ENCODE peak calls at places on chromosomes 3 and 15, in nine cellular contexts. One of them, this sample, is unnamed.
A peak's percentile ranks its signal among the peaks of the same experiment; 100 is the strongest.

GRCh38 chr15:62771234-62771633 is 271.3 kb upstream of the TPM1 start:
- DNase-seq in renal cortical epithelial cell: no peak
- DNase-seq in activated T-cell treated with anti-CD3 and anti-CD28 coated beads, Interleukin-2, amount 50 U/mL, for 1 hour: no peak
- DNase-seq in stimulated activated CD4-positive, alpha-beta T cell treated with anti-CD3 and anti-CD28 coated beads, Interleukin-4, amount 100 ng/mL, for 24 hours: no peak
- DNase-seq in progenitor cell of endocrine pancreas: no peak
- DNase-seq in ACHN: no peak
- DNase-seq in astrocyte: no peak
- DNase-seq in activated CD8-positive, alpha-beta T cell treated with anti-CD3 and anti-CD28 coated beads for 36 hours: no peak
- DNase-seq in NCI-H1048: no peak
- DNase-seq in this sample: no peak

GRCh38 chr15:23806980-23807379 is 119.9 kb upstream of the NDN start:
- DNase-seq in renal cortical epithelial cell: no peak
- DNase-seq in activated T-cell treated with anti-CD3 and anti-CD28 coated beads, Interleukin-2, amount 50 U/mL, for 1 hour: no peak
- DNase-seq in stimulated activated CD4-positive, alpha-beta T cell treated with anti-CD3 and anti-CD28 coated beads, Interleukin-4, amount 100 ng/mL, for 24 hours: no peak
- DNase-seq in progenitor cell of endocrine pancreas: no peak
- DNase-seq in ACHN: no peak
- DNase-seq in astrocyte: no peak
- DNase-seq in activated CD8-positive, alpha-beta T cell treated with anti-CD3 and anti-CD28 coated beads for 36 hours: no peak
- DNase-seq in NCI-H1048: no peak
- DNase-seq in this sample: no peak

GRCh38 chr3:46112984-46113383 is 85.7 kb upstream of the XCR1 start:
- DNase-seq in renal cortical epithelial cell: no peak
- DNase-seq in activated T-cell treated with anti-CD3 and anti-CD28 coated beads, Interleukin-2, amount 50 U/mL, for 1 hour: no peak
- DNase-seq in stimulated activated CD4-positive, alpha-beta T cell treated with anti-CD3 and anti-CD28 coated beads, Interleukin-4, amount 100 ng/mL, for 24 hours: no peak
- DNase-seq in progenitor cell of endocrine pancreas: no peak
- DNase-seq in ACHN: no peak
- DNase-seq in astrocyte: no peak
- DNase-seq in activated CD8-positive, alpha-beta T cell treated with anti-CD3 and anti-CD28 coated beads for 36 hours: no peak
- DNase-seq in NCI-H1048: no peak
- DNase-seq in this sample: no peak

GRCh38 chr3:194086251-194087075 is 49.5 kb upstream of the HES1 start:
- DNase-seq in renal cortical epithelial cell: peak; percentile 60
- DNase-seq in activated T-cell treated with anti-CD3 and anti-CD28 coated beads, Interleukin-2, amount 50 U/mL, for 1 hour: no peak
- DNase-seq in stimulated activated CD4-positive, alpha-beta T cell treated with anti-CD3 and anti-CD28 coated beads, Interleukin-4, amount 100 ng/mL, for 24 hours: no peak
- DNase-seq in progenitor cell of endocrine pancreas: no peak
- DNase-seq in ACHN: no peak
- DNase-seq in astrocyte: peak; percentile 26
- DNase-seq in activated CD8-positive, alpha-beta T cell treated with anti-CD3 and anti-CD28 coated beads for 36 hours: no peak
- DNase-seq in NCI-H1048: no peak
- DNase-seq in this sample: peak; percentile 64

GRCh38 chr3:195844671-195845218 is 33.0 kb upstream of the MUC4 start:
- DNase-seq in renal cortical epithelial cell: no peak
- DNase-seq in activated T-cell treated with anti-CD3 and anti-CD28 coated beads, Interleukin-2, amount 50 U/mL, for 1 hour: no peak
- DNase-seq in stimulated activated CD4-positive, alpha-beta T cell treated with anti-CD3 and anti-CD28 coated beads, Interleukin-4, amount 100 ng/mL, for 24 hours: no peak
- DNase-seq in progenitor cell of endocrine pancreas: no peak
- DNase-seq in ACHN: no peak
- DNase-seq in astrocyte: no peak
- DNase-seq in activated CD8-positive, alpha-beta T cell treated with anti-CD3 and anti-CD28 coated beads for 36 hours: no peak
- DNase-seq in NCI-H1048: no peak
- DNase-seq in this sample: no peak

GRCh38 chr15:57694264-57694663 is 12.2 kb upstream of the POLR2M start:
- DNase-seq in renal cortical epithelial cell: no peak
- DNase-seq in activated T-cell treated with anti-CD3 and anti-CD28 coated beads, Interleukin-2, amount 50 U/mL, for 1 hour: no peak
- DNase-seq in stimulated activated CD4-positive, alpha-beta T cell treated with anti-CD3 and anti-CD28 coated beads, Interleukin-4, amount 100 ng/mL, for 24 hours: no peak
- DNase-seq in progenitor cell of endocrine pancreas: no peak
- DNase-seq in ACHN: no peak
- DNase-seq in astrocyte: no peak
- DNase-seq in activated CD8-positive, alpha-beta T cell treated with anti-CD3 and anti-CD28 coated beads for 36 hours: no peak
- DNase-seq in NCI-H1048: no peak
- DNase-seq in this sample: no peak

GRCh38 chr3:53046171-53047170 is 598 bp upstream of the SFMBT1 start:
- DNase-seq in renal cortical epithelial cell: no peak
- DNase-seq in activated T-cell treated with anti-CD3 and anti-CD28 coated beads, Interleukin-2, amount 50 U/mL, for 1 hour: peak; percentile 80
- DNase-seq in stimulated activated CD4-positive, alpha-beta T cell treated with anti-CD3 and anti-CD28 coated beads, Interleukin-4, amount 100 ng/mL, for 24 hours: peak; percentile 52
- DNase-seq in progenitor cell of endocrine pancreas: peak; percentile 41
- DNase-seq in ACHN: peak; percentile 65
- DNase-seq in astrocyte: no peak
- DNase-seq in activated CD8-positive, alpha-beta T cell treated with anti-CD3 and anti-CD28 coated beads for 36 hours: peak; percentile 77
- DNase-seq in NCI-H1048: no peak
- DNase-seq in this sample: peak; percentile 86

GRCh38 chr3:124246949-124247348 is 255.0 kb upstream of the ROPN1 start:
- DNase-seq in renal cortical epithelial cell: peak; percentile 38
- DNase-seq in activated T-cell treated with anti-CD3 and anti-CD28 coated beads, Interleukin-2, amount 50 U/mL, for 1 hour: no peak
- DNase-seq in stimulated activated CD4-positive, alpha-beta T cell treated with anti-CD3 and anti-CD28 coated beads, Interleukin-4, amount 100 ng/mL, for 24 hours: no peak
- DNase-seq in progenitor cell of endocrine pancreas: no peak
- DNase-seq in ACHN: peak; percentile 27
- DNase-seq in astrocyte: peak; percentile 17
- DNase-seq in activated CD8-positive, alpha-beta T cell treated with anti-CD3 and anti-CD28 coated beads for 36 hours: peak; percentile 11
- DNase-seq in NCI-H1048: no peak
- DNase-seq in this sample: no peak

GRCh38 chr3:181316481-181316880 is 326.9 kb upstream of the DNAJC19 start:
- DNase-seq in renal cortical epithelial cell: peak; percentile 35
- DNase-seq in activated T-cell treated with anti-CD3 and anti-CD28 coated beads, Interleukin-2, amount 50 U/mL, for 1 hour: no peak
- DNase-seq in stimulated activated CD4-positive, alpha-beta T cell treated with anti-CD3 and anti-CD28 coated beads, Interleukin-4, amount 100 ng/mL, for 24 hours: no peak
- DNase-seq in progenitor cell of endocrine pancreas: no peak
- DNase-seq in ACHN: peak; percentile 24
- DNase-seq in astrocyte: peak; percentile 23
- DNase-seq in activated CD8-positive, alpha-beta T cell treated with anti-CD3 and anti-CD28 coated beads for 36 hours: peak; percentile 3
- DNase-seq in NCI-H1048: no peak
- DNase-seq in this sample: no peak

GRCh38 chr3:52769786-52770445 is 824 bp downstream of the NEK4 start:
- DNase-seq in renal cortical epithelial cell: peak; percentile 15
- DNase-seq in activated T-cell treated with anti-CD3 and anti-CD28 coated beads, Interleukin-2, amount 50 U/mL, for 1 hour: no peak
- DNase-seq in stimulated activated CD4-positive, alpha-beta T cell treated with anti-CD3 and anti-CD28 coated beads, Interleukin-4, amount 100 ng/mL, for 24 hours: no peak
- DNase-seq in progenitor cell of endocrine pancreas: no peak
- DNase-seq in ACHN: peak; percentile 3
- DNase-seq in astrocyte: no peak
- DNase-seq in activated CD8-positive, alpha-beta T cell treated with anti-CD3 and anti-CD28 coated beads for 36 hours: no peak
- DNase-seq in NCI-H1048: no peak
- DNase-seq in this sample: no peak

GRCh38 chr3:104909188-104909587 is 457.5 kb upstream of the ALCAM start:
- DNase-seq in renal cortical epithelial cell: peak; percentile 77
- DNase-seq in activated T-cell treated with anti-CD3 and anti-CD28 coated beads, Interleukin-2, amount 50 U/mL, for 1 hour: no peak
- DNase-seq in stimulated activated CD4-positive, alpha-beta T cell treated with anti-CD3 and anti-CD28 coated beads, Interleukin-4, amount 100 ng/mL, for 24 hours: no peak
- DNase-seq in progenitor cell of endocrine pancreas: no peak
- DNase-seq in ACHN: no peak
- DNase-seq in astrocyte: peak; percentile 71
- DNase-seq in activated CD8-positive, alpha-beta T cell treated with anti-CD3 and anti-CD28 coated beads for 36 hours: no peak
- DNase-seq in NCI-H1048: no peak
- DNase-seq in this sample: no peak

GRCh38 chr3:69999191-70000027 is at the start of gene SAMMSON:
- DNase-seq in renal cortical epithelial cell: peak; percentile 10
- DNase-seq in activated T-cell treated with anti-CD3 and anti-CD28 coated beads, Interleukin-2, amount 50 U/mL, for 1 hour: no peak
- DNase-seq in stimulated activated CD4-positive, alpha-beta T cell treated with anti-CD3 and anti-CD28 coated beads, Interleukin-4, amount 100 ng/mL, for 24 hours: no peak
- DNase-seq in progenitor cell of endocrine pancreas: no peak
- DNase-seq in ACHN: peak; percentile 30
- DNase-seq in astrocyte: peak; percentile 65
- DNase-seq in activated CD8-positive, alpha-beta T cell treated with anti-CD3 and anti-CD28 coated beads for 36 hours: no peak
- DNase-seq in NCI-H1048: no peak
- DNase-seq in this sample: peak; percentile 55

GRCh38 chr3:71173421-71173975 is 410.0 kb downstream of the FOXP1 start:
- DNase-seq in renal cortical epithelial cell: peak; percentile 76
- DNase-seq in activated T-cell treated with anti-CD3 and anti-CD28 coated beads, Interleukin-2, amount 50 U/mL, for 1 hour: no peak
- DNase-seq in stimulated activated CD4-positive, alpha-beta T cell treated with anti-CD3 and anti-CD28 coated beads, Interleukin-4, amount 100 ng/mL, for 24 hours: no peak
- DNase-seq in progenitor cell of endocrine pancreas: no peak
- DNase-seq in ACHN: no peak
- DNase-seq in astrocyte: peak; percentile 92
- DNase-seq in activated CD8-positive, alpha-beta T cell treated with anti-CD3 and anti-CD28 coated beads for 36 hours: no peak
- DNase-seq in NCI-H1048: no peak
- DNase-seq in this sample: no peak

GRCh38 chr3:197807969-197808587 is 17.0 kb downstream of the LRCH3 start:
- DNase-seq in renal cortical epithelial cell: no peak
- DNase-seq in activated T-cell treated with anti-CD3 and anti-CD28 coated beads, Interleukin-2, amount 50 U/mL, for 1 hour: no peak
- DNase-seq in stimulated activated CD4-positive, alpha-beta T cell treated with anti-CD3 and anti-CD28 coated beads, Interleukin-4, amount 100 ng/mL, for 24 hours: no peak
- DNase-seq in progenitor cell of endocrine pancreas: no peak
- DNase-seq in ACHN: no peak
- DNase-seq in astrocyte: peak; percentile 54
- DNase-seq in activated CD8-positive, alpha-beta T cell treated with anti-CD3 and anti-CD28 coated beads for 36 hours: no peak
- DNase-seq in NCI-H1048: no peak
- DNase-seq in this sample: no peak

GRCh38 chr15:39354188-39354587 is 226.7 kb upstream of the THBS1 start:
- DNase-seq in renal cortical epithelial cell: no peak
- DNase-seq in activated T-cell treated with anti-CD3 and anti-CD28 coated beads, Interleukin-2, amount 50 U/mL, for 1 hour: no peak
- DNase-seq in stimulated activated CD4-positive, alpha-beta T cell treated with anti-CD3 and anti-CD28 coated beads, Interleukin-4, amount 100 ng/mL, for 24 hours: no peak
- DNase-seq in progenitor cell of endocrine pancreas: no peak
- DNase-seq in ACHN: no peak
- DNase-seq in astrocyte: no peak
- DNase-seq in activated CD8-positive, alpha-beta T cell treated with anti-CD3 and anti-CD28 coated beads for 36 hours: no peak
- DNase-seq in NCI-H1048: no peak
- DNase-seq in this sample: no peak

GRCh38 chr3:81666502-81667121 is 94.8 kb downstream of the GBE1 start:
- DNase-seq in renal cortical epithelial cell: peak; percentile 29
- DNase-seq in activated T-cell treated with anti-CD3 and anti-CD28 coated beads, Interleukin-2, amount 50 U/mL, for 1 hour: no peak
- DNase-seq in stimulated activated CD4-positive, alpha-beta T cell treated with anti-CD3 and anti-CD28 coated beads, Interleukin-4, amount 100 ng/mL, for 24 hours: no peak
- DNase-seq in progenitor cell of endocrine pancreas: no peak
- DNase-seq in ACHN: peak; percentile 26
- DNase-seq in astrocyte: peak; percentile 5
- DNase-seq in activated CD8-positive, alpha-beta T cell treated with anti-CD3 and anti-CD28 coated beads for 36 hours: no peak
- DNase-seq in NCI-H1048: no peak
- DNase-seq in this sample: no peak

GRCh38 chr3:194688207-194688711 is 2.6 kb downstream of the FAM43A start:
- DNase-seq in renal cortical epithelial cell: no peak
- DNase-seq in activated T-cell treated with anti-CD3 and anti-CD28 coated beads, Interleukin-2, amount 50 U/mL, for 1 hour: no peak
- DNase-seq in stimulated activated CD4-positive, alpha-beta T cell treated with anti-CD3 and anti-CD28 coated beads, Interleukin-4, amount 100 ng/mL, for 24 hours: peak; percentile 21
- DNase-seq in progenitor cell of endocrine pancreas: no peak
- DNase-seq in ACHN: no peak
- DNase-seq in astrocyte: no peak
- DNase-seq in activated CD8-positive, alpha-beta T cell treated with anti-CD3 and anti-CD28 coated beads for 36 hours: peak; percentile 50
- DNase-seq in NCI-H1048: no peak
- DNase-seq in this sample: no peak

GRCh38 chr3:74273091-74273490 is 341.4 kb downstream of the CNTN3 start:
- DNase-seq in renal cortical epithelial cell: no peak
- DNase-seq in activated T-cell treated with anti-CD3 and anti-CD28 coated beads, Interleukin-2, amount 50 U/mL, for 1 hour: no peak
- DNase-seq in stimulated activated CD4-positive, alpha-beta T cell treated with anti-CD3 and anti-CD28 coated beads, Interleukin-4, amount 100 ng/mL, for 24 hours: no peak
- DNase-seq in progenitor cell of endocrine pancreas: no peak
- DNase-seq in ACHN: no peak
- DNase-seq in astrocyte: no peak
- DNase-seq in activated CD8-positive, alpha-beta T cell treated with anti-CD3 and anti-CD28 coated beads for 36 hours: no peak
- DNase-seq in NCI-H1048: no peak
- DNase-seq in this sample: no peak

This sample was measured in H1.